ENCODE peak calls at places on chromosome 10, in nine cellular contexts. One of them, this sample, is unnamed. For H3K27me3, the result is how much of the 10 kb centered on the place peaks cover.

GRCh38 chr10:8269976-8270375 is 215.5 kb downstream of the GATA3 start:
- DNase-seq in adipocyte: no peak
- DNase-seq in GM23338: no peak
- DNase-seq in small intestine: no peak
- DNase-seq in tibial artery: no peak
- DNase-seq in tibial nerve: no peak
- DNase-seq in GM23248: no peak
- DNase-seq in AG04450: no peak
- DNase-seq in heart left ventricle: no peak
- DNase-seq in this sample: no peak

GRCh38 chr10:62728479-62728878 is 76.0 kb upstream of the ADO start:
- DNase-seq in adipocyte: peak
- DNase-seq in GM23338: no peak
- DNase-seq in small intestine: no peak
- DNase-seq in tibial artery: no peak
- DNase-seq in tibial nerve: no peak
- DNase-seq in GM23248: peak
- DNase-seq in AG04450: no peak
- DNase-seq in heart left ventricle: no peak
- DNase-seq in this sample: no peak

GRCh38 chr10:131834152-131834810 is 66.5 kb upstream of the PPP2R2D start:
- DNase-seq in adipocyte: no peak
- DNase-seq in GM23338: no peak
- DNase-seq in small intestine: no peak
- DNase-seq in tibial artery: peak
- DNase-seq in tibial nerve: no peak
- DNase-seq in GM23248: no peak
- DNase-seq in AG04450: no peak
- DNase-seq in heart left ventricle: no peak
- DNase-seq in this sample: no peak

GRCh38 chr10:107546239-107546638 is 381.7 kb upstream of the SORCS1 start:
- DNase-seq in adipocyte: no peak
- DNase-seq in GM23338: no peak
- DNase-seq in small intestine: peak
- DNase-seq in tibial artery: no peak
- DNase-seq in tibial nerve: no peak
- DNase-seq in GM23248: peak
- DNase-seq in AG04450: no peak
- DNase-seq in heart left ventricle: no peak
- DNase-seq in this sample: no peak

GRCh38 chr10:85148693-85149640 is 820.6 kb downstream of the CCSER2 start:
- DNase-seq in adipocyte: no peak
- DNase-seq in GM23338: no peak
- DNase-seq in small intestine: no peak
- DNase-seq in tibial artery: no peak
- DNase-seq in tibial nerve: no peak
- DNase-seq in GM23248: no peak
- DNase-seq in AG04450: no peak
- DNase-seq in heart left ventricle: no peak
- DNase-seq in this sample: no peak

GRCh38 chr10:5033061-5033770 is 29.6 kb upstream of the AKR1C2 start:
- DNase-seq in adipocyte: peak
- DNase-seq in GM23338: no peak
- DNase-seq in small intestine: no peak
- DNase-seq in tibial artery: no peak
- DNase-seq in tibial nerve: no peak
- DNase-seq in GM23248: peak
- DNase-seq in AG04450: peak
- DNase-seq in heart left ventricle: no peak
- DNase-seq in this sample: no peak

GRCh38 chr10:24926549-24926948 is 25.9 kb downstream of the PRTFDC1 start:
- DNase-seq in adipocyte: no peak
- DNase-seq in GM23338: no peak
- DNase-seq in small intestine: no peak
- DNase-seq in tibial artery: no peak
- DNase-seq in tibial nerve: no peak
- DNase-seq in GM23248: no peak
- DNase-seq in AG04450: no peak
- DNase-seq in heart left ventricle: no peak
- DNase-seq in this sample: no peak

GRCh38 chr10:43114743-43115611 is 23.3 kb upstream of the CSGALNACT2 start:
- DNase-seq in adipocyte: no peak
- DNase-seq in GM23338: no peak
- DNase-seq in small intestine: no peak
- DNase-seq in tibial artery: no peak
- DNase-seq in tibial nerve: no peak
- DNase-seq in GM23248: peak
- DNase-seq in AG04450: no peak
- DNase-seq in heart left ventricle: no peak
- DNase-seq in this sample: no peak

GRCh38 chr10:62916157-62916603 is 100.0 kb upstream of the EGR2 start:
- DNase-seq in adipocyte: peak
- DNase-seq in GM23338: no peak
- DNase-seq in small intestine: no peak
- DNase-seq in tibial artery: no peak
- DNase-seq in tibial nerve: no peak
- DNase-seq in GM23248: peak
- DNase-seq in AG04450: no peak
- DNase-seq in heart left ventricle: no peak
- DNase-seq in this sample: no peak

GRCh38 chr10:60615551-60615950 is 162.7 kb upstream of the CDK1 start:
- DNase-seq in adipocyte: peak
- DNase-seq in GM23338: no peak
- DNase-seq in small intestine: no peak
- DNase-seq in tibial artery: no peak
- DNase-seq in tibial nerve: no peak
- DNase-seq in GM23248: no peak
- DNase-seq in AG04450: no peak
- DNase-seq in heart left ventricle: no peak
- DNase-seq in this sample: no peak

GRCh38 chr10:103062854-103063642 is 130.0 kb downstream of the NT5C2 start:
- DNase-seq in adipocyte: no peak
- DNase-seq in GM23338: no peak
- DNase-seq in small intestine: no peak
- DNase-seq in tibial artery: no peak
- DNase-seq in tibial nerve: no peak
- DNase-seq in GM23248: peak
- DNase-seq in AG04450: no peak
- DNase-seq in heart left ventricle: no peak
- DNase-seq in this sample: no peak

GRCh38 chr10:28130267-28130666 is 131.4 kb upstream of the ODAD2 start:
- DNase-seq in adipocyte: peak
- DNase-seq in GM23338: no peak
- DNase-seq in small intestine: no peak
- DNase-seq in tibial artery: no peak
- DNase-seq in tibial nerve: no peak
- DNase-seq in GM23248: peak
- DNase-seq in AG04450: peak
- DNase-seq in heart left ventricle: no peak
- DNase-seq in this sample: no peak

GRCh38 chr10:59433720-59434428 is 71.5 kb upstream of the FAM13C start:
- DNase-seq in adipocyte: no peak
- DNase-seq in GM23338: no peak
- DNase-seq in small intestine: no peak
- DNase-seq in tibial artery: no peak
- DNase-seq in tibial nerve: no peak
- DNase-seq in GM23248: no peak
- DNase-seq in AG04450: no peak
- DNase-seq in heart left ventricle: no peak
- DNase-seq in this sample: no peak

GRCh38 chr10:71622656-71623055 is 96.9 kb downstream of the C10orf105 start:
- DNase-seq in adipocyte: no peak
- DNase-seq in GM23338: no peak
- DNase-seq in small intestine: no peak
- DNase-seq in tibial artery: no peak
- DNase-seq in tibial nerve: no peak
- DNase-seq in GM23248: no peak
- DNase-seq in AG04450: no peak
- DNase-seq in heart left ventricle: no peak
- DNase-seq in this sample: no peak

GRCh38 chr10:129964611-129965417 is 740 bp upstream of the EBF3 start:
- DNase-seq in adipocyte: no peak
- DNase-seq in GM23338: no peak
- DNase-seq in small intestine: no peak
- DNase-seq in tibial artery: peak
- DNase-seq in tibial nerve: no peak
- DNase-seq in GM23248: no peak
- DNase-seq in AG04450: no peak
- DNase-seq in heart left ventricle: no peak
- DNase-seq in this sample: no peak

GRCh38 chr10:121627810-121628209 is 29.6 kb upstream of the FGFR2 start:
- DNase-seq in adipocyte: no peak
- DNase-seq in GM23338: no peak
- DNase-seq in small intestine: no peak
- DNase-seq in tibial artery: peak
- DNase-seq in tibial nerve: no peak
- DNase-seq in GM23248: peak
- DNase-seq in AG04450: no peak
- DNase-seq in heart left ventricle: no peak
- DNase-seq in this sample: no peak

GRCh38 chr10:103082683-103083082 is 110.4 kb downstream of the NT5C2 start:
- DNase-seq in adipocyte: no peak
- DNase-seq in GM23338: no peak
- DNase-seq in small intestine: no peak
- DNase-seq in tibial artery: no peak
- DNase-seq in tibial nerve: no peak
- DNase-seq in GM23248: no peak
- DNase-seq in AG04450: no peak
- DNase-seq in heart left ventricle: no peak
- DNase-seq in this sample: no peak

GRCh38 chr10:101091546-101092290 is 29.9 kb downstream of the KAZALD1 start:
- DNase-seq in adipocyte: peak
- DNase-seq in GM23338: no peak
- DNase-seq in small intestine: no peak
- DNase-seq in tibial artery: no peak
- DNase-seq in tibial nerve: no peak
- DNase-seq in GM23248: peak
- DNase-seq in AG04450: no peak
- DNase-seq in heart left ventricle: no peak
- DNase-seq in this sample: no peak

GRCh38 chr10:101094113-101094512 is 32.3 kb downstream of the KAZALD1 start:
- DNase-seq in adipocyte: no peak
- DNase-seq in GM23338: no peak
- DNase-seq in small intestine: no peak
- DNase-seq in tibial artery: no peak
- DNase-seq in tibial nerve: no peak
- DNase-seq in GM23248: no peak
- DNase-seq in AG04450: no peak
- DNase-seq in heart left ventricle: no peak
- DNase-seq in this sample: no peak

GRCh38 chr10:101090597-101090996 is 28.8 kb downstream of the KAZALD1 start:
- DNase-seq in adipocyte: no peak
- DNase-seq in GM23338: no peak
- DNase-seq in small intestine: no peak
- DNase-seq in tibial artery: no peak
- DNase-seq in tibial nerve: no peak
- DNase-seq in GM23248: no peak
- DNase-seq in AG04450: no peak
- DNase-seq in heart left ventricle: no peak
- DNase-seq in this sample: no peak

GRCh38 chr10:101095550-101096213 is 33.9 kb downstream of the KAZALD1 start:
- DNase-seq in adipocyte: peak
- DNase-seq in GM23338: peak
- DNase-seq in small intestine: peak
- DNase-seq in tibial artery: peak
- DNase-seq in tibial nerve: peak
- DNase-seq in GM23248: peak
- DNase-seq in AG04450: peak
- DNase-seq in heart left ventricle: peak
- DNase-seq in this sample: peak

DNA sequence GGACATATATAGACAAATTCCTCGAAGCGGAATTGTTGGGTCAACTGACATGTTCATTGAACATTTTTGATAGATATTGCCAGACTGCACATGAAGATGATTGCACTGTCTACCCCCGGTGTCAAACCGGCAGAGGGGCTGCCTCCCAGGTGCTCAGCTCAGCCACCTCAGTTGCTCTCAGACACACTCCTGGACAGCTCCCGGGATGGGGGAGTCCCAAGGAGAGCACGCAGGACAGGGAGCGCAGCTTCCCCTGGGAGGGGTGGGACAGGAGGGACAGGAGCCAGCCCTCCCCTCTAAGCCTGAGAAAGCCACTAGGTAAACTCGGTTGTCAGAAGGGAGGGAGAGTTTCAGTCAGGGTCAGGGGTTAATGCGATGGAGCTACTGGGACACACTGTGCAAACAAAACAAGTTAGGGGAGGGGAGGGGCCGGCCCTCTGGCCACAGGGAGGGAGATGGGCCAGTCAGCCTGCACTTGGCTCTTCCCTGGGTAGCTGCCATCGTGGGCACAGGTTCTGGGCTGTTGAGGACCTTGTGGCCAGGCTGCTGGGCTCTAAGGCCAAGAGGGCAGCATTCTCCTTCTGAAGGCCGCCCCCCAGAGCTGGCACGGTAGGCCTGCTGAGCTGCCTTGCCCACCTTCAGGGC is 31.1 kb downstream of the KAZALD1 start:
- DNase-seq in adipocyte: no peak
- DNase-seq in GM23338: peak
- DNase-seq in small intestine: no peak
- DNase-seq in tibial artery: no peak
- DNase-seq in tibial nerve: no peak
- DNase-seq in GM23248: no peak
- DNase-seq in AG04450: no peak
- DNase-seq in heart left ventricle: no peak
- DNase-seq in this sample: no peak
- H3K27me3 ChIP-seq in adipocyte: half or more
- H3K27me3 ChIP-seq in GM23338: under half
- H3K27me3 ChIP-seq in small intestine: under half
- H3K27me3 ChIP-seq in tibial artery: under half
- H3K27me3 ChIP-seq in tibial nerve: half or more
- H3K27me3 ChIP-seq in GM23248: under half
- H3K27me3 ChIP-seq in AG04450: half or more
- H3K27me3 ChIP-seq in heart left ventricle: half or more
- H3K27me3 ChIP-seq in this sample: under half

GRCh38 chr10:124450010-124450782 is at the start of gene NKX1-2:
- DNase-seq in adipocyte: peak
- DNase-seq in GM23338: peak
- DNase-seq in small intestine: no peak
- DNase-seq in tibial artery: no peak
- DNase-seq in tibial nerve: no peak
- DNase-seq in GM23248: peak
- DNase-seq in AG04450: no peak
- DNase-seq in heart left ventricle: no peak
- DNase-seq in this sample: no peak
- H3K4me3 ChIP-seq in adipocyte: no peak
- H3K4me3 ChIP-seq in GM23338: peak
- H3K4me3 ChIP-seq in small intestine: peak
- H3K4me3 ChIP-seq in tibial artery: peak
- H3K4me3 ChIP-seq in tibial nerve: no peak
- H3K4me3 ChIP-seq in GM23248: no peak
- H3K4me3 ChIP-seq in AG04450: no peak
- H3K4me3 ChIP-seq in heart left ventricle: peak
- H3K4me3 ChIP-seq in this sample: no peak

GRCh38 chr10:77611670-77612069 is 25.9 kb downstream of the KCNMA1 start:
- DNase-seq in adipocyte: no peak
- DNase-seq in GM23338: no peak
- DNase-seq in small intestine: peak
- DNase-seq in tibial artery: no peak
- DNase-seq in tibial nerve: no peak
- DNase-seq in GM23248: no peak
- DNase-seq in AG04450: no peak
- DNase-seq in heart left ventricle: no peak
- DNase-seq in this sample: no peak
- H3K27me3 ChIP-seq in adipocyte: under half
- H3K27me3 ChIP-seq in GM23338: under half
- H3K27me3 ChIP-seq in small intestine: under half
- H3K27me3 ChIP-seq in tibial artery: under half
- H3K27me3 ChIP-seq in tibial nerve: under half
- H3K27me3 ChIP-seq in GM23248: under half
- H3K27me3 ChIP-seq in AG04450: under half
- H3K27me3 ChIP-seq in heart left ventricle: under half
- H3K27me3 ChIP-seq in this sample: under half

GRCh38 chr10:97356918-97357317 is 22.4 kb upstream of the FRAT2 start:
- DNase-seq in adipocyte: no peak
- DNase-seq in GM23338: no peak
- DNase-seq in small intestine: no peak
- DNase-seq in tibial artery: no peak
- DNase-seq in tibial nerve: no peak
- DNase-seq in GM23248: no peak
- DNase-seq in AG04450: no peak
- DNase-seq in heart left ventricle: no peak
- DNase-seq in this sample: no peak
- H3K4me3 ChIP-seq in adipocyte: no peak
- H3K4me3 ChIP-seq in GM23338: no peak
- H3K4me3 ChIP-seq in small intestine: no peak
- H3K4me3 ChIP-seq in tibial artery: no peak
- H3K4me3 ChIP-seq in tibial nerve: no peak
- H3K4me3 ChIP-seq in GM23248: no peak
- H3K4me3 ChIP-seq in AG04450: no peak
- H3K4me3 ChIP-seq in heart left ventricle: no peak
- H3K4me3 ChIP-seq in this sample: no peak

This sample was measured in GM06990.